ENCODE peak calls at places on chromosome 4, in five cellular contexts. B is HepG2, F is erythroblast, C is HCT116, X is Peyer's patch. V is an unnamed sample.

GRCh38 chr4:20618010-20618409 is 82.2 kb upstream of the PACRGL start:
- DNase-seq in B (no peak), F (no peak), C (no peak), X (peak), V (no peak)

GRCh38 chr4:163895369-163896005 is 401.0 kb downstream of the TMA16 start:
- DNase-seq in B (no peak), F (no peak), C (no peak), X (no peak), V (no peak)

GRCh38 chr4:15089979-15090378 is 87.7 kb downstream of the CPEB2 start:
- DNase-seq in B (no peak), F (no peak), C (no peak), X (no peak), V (no peak)

GRCh38 chr4:137946423-137946822 is 295.7 kb downstream of the SLC7A11 start:
- DNase-seq in B (no peak), F (no peak), C (no peak), X (no peak), V (no peak)

GRCh38 chr4:180823116-180823515 is 1420.1 kb upstream of the TENM3 start:
- DNase-seq in B (no peak), F (no peak), C (no peak), X (no peak), V (no peak)

GRCh38 chr4:90528551-90528950 is 401.4 kb downstream of the CCSER1 start:
- DNase-seq in B (no peak), F (no peak), C (no peak), X (no peak), V (no peak)

GRCh38 chr4:15344041-15344440 is 83.8 kb upstream of the C1QTNF7 start:
- DNase-seq in B (no peak), F (no peak), C (no peak), X (no peak), V (no peak)

GRCh38 chr4:168837922-168838321 is 172.1 kb downstream of the CBR4 start:
- DNase-seq in B (no peak), F (no peak), C (no peak), X (no peak), V (no peak)

GRCh38 chr4:182085051-182085480 is 158.1 kb upstream of the TENM3 start:
- DNase-seq in B (no peak), F (no peak), C (no peak), X (no peak), V (no peak)

GRCh38 chr4:73815145-73815544 is 21.3 kb upstream of the CXCL6 start:
- DNase-seq in B (no peak), F (no peak), C (no peak), X (no peak), V (no peak)

GRCh38 chr4:112933790-112934189 is 115.7 kb upstream of the ANK2 start:
- DNase-seq in B (no peak), F (no peak), C (no peak), X (no peak), V (no peak)

GRCh38 chr4:42605264-42605663 is 51.6 kb downstream of the ATP8A1 start:
- DNase-seq in B (no peak), F (no peak), C (no peak), X (no peak), V (no peak)

GRCh38 chr4:126794363-126794762 is 838.4 kb upstream of the INTU start:
- DNase-seq in B (no peak), F (no peak), C (no peak), X (no peak), V (no peak)

GRCh38 chr4:7132249-7132648 is 60.1 kb upstream of the SORCS2 start:
- DNase-seq in B (no peak), F (no peak), C (no peak), X (no peak), V (no peak)

GRCh38 chr4:164177753-164178152 is 576.2 kb upstream of the SMIM31 start:
- DNase-seq in B (no peak), F (no peak), C (no peak), X (no peak), V (no peak)

GRCh38 chr4:112817933-112818921 is 181.3 kb downstream of the LARP7 start:
- DNase-seq in B (peak), F (no peak), C (peak), X (peak), V (peak)

GRCh38 chr4:110610940-110611785 is 11.7 kb downstream of the PITX2 start:
- DNase-seq in B (no peak), F (no peak), C (no peak), X (peak), V (no peak)

GRCh38 chr4:6360385-6360784 is 90.7 kb downstream of the WFS1 start:
- DNase-seq in B (no peak), F (no peak), C (no peak), X (no peak), V (no peak)

GRCh38 chr4:135510582-135510981 is 1309.0 kb upstream of the PABPC4L start:
- DNase-seq in B (no peak), F (no peak), C (no peak), X (no peak), V (no peak)

GRCh38 chr4:184168406-184169019 is 49.2 kb downstream of the ENPP6 start:
- DNase-seq in B (peak), F (peak), C (peak), X (peak), V (peak)

GRCh38 chr4:169070071-169070894 is 60.2 kb upstream of the CBR4 start:
- DNase-seq in B (peak), F (no peak), C (peak), X (peak), V (no peak)

GRCh38 chr4:186168750-186169149 is 22.6 kb upstream of the CYP4V2 start:
- DNase-seq in B (no peak), F (no peak), C (no peak), X (no peak), V (no peak)

GRCh38 chr4:168632246-168632832 is 135.5 kb downstream of the PALLD start:
- DNase-seq in B (no peak), F (no peak), C (no peak), X (no peak), V (no peak)

GRCh38 chr4:165326831-165327210 is 648 bp upstream of the MSMO1 start:
- DNase-seq in B (peak), F (peak), C (no peak), X (peak), V (no peak)

GRCh38 chr4:5810151-5810550 is 82.7 kb downstream of the CRMP1 start:
- DNase-seq in B (no peak), F (no peak), C (no peak), X (peak), V (no peak)

GRCh38 chr4:111064342-111064993 is 441.6 kb upstream of the PITX2 start:
- DNase-seq in B (no peak), F (no peak), C (peak), X (no peak), V (no peak)

GRCh38 chr4:72473434-72473900 is 95.6 kb downstream of the ADAMTS3 start:
- DNase-seq in B (no peak), F (peak), C (no peak), X (no peak), V (no peak)

GRCh38 chr4:173529505-173530325 is at the start of gene HAND2:
- DNase-seq in B (no peak), F (no peak), C (no peak), X (no peak), V (no peak)
- TF ChIP-seq POLR2A in B (no peak), F (no peak), C (no peak), X (no peak), V (no peak)

GRCh38 chr4:151166662-151167061 is 67.2 kb downstream of the RPS3A start:
- DNase-seq in B (no peak), F (no peak), C (no peak), X (no peak), V (no peak)

GRCh38 chr4:151167561-151167960 is 68.1 kb downstream of the RPS3A start:
- DNase-seq in B (no peak), F (no peak), C (no peak), X (no peak), V (no peak)

GRCh38 chr4:151169223-151169622 is 69.8 kb downstream of the RPS3A start:
- DNase-seq in B (no peak), F (no peak), C (no peak), X (peak), V (no peak)

GRCh38 chr4:151173751-151174325 is 74.4 kb downstream of the RPS3A start:
- DNase-seq in B (no peak), F (no peak), C (no peak), X (peak), V (no peak)

GRCh38 chr4:151169900-151170299 is 70.5 kb downstream of the RPS3A start:
- DNase-seq in B (no peak), F (no peak), C (no peak), X (no peak), V (no peak)
- TF ChIP-seq POLR2A in B (no peak), F (no peak), C (no peak), X (no peak), V (no peak)

GRCh38 chr4:38131371-38132139 is 171.4 kb downstream of the PTTG2 start:
- DNase-seq in B (no peak), F (no peak), C (no peak), X (peak), V (no peak)
- TF ChIP-seq POLR2A in B (no peak), F (no peak), C (no peak), X (no peak), V (no peak)

GRCh38 chr4:151324124-151324448 is 1.3 kb downstream of the SH3D19 start:
- DNase-seq in B (no peak), F (no peak), C (no peak), X (no peak), V (no peak)
- TF ChIP-seq POLR2A in B (no peak), F (no peak), C (no peak), X (no peak), V (no peak)

GRCh38 chr4:147778942-147779341 is 47.1 kb downstream of the ARHGAP10 start:
- DNase-seq in B (no peak), F (no peak), C (no peak), X (no peak), V (no peak)

GRCh38 chr4:147779449-147779848 is 47.6 kb downstream of the ARHGAP10 start:
- DNase-seq in B (no peak), F (no peak), C (no peak), X (no peak), V (no peak)

GRCh38 chr4:147777456-147778091 is 45.7 kb downstream of the ARHGAP10 start:
- DNase-seq in B (no peak), F (no peak), C (peak), X (no peak), V (no peak)

GRCh38 chr4:147782087-147782781 is 50.3 kb downstream of the ARHGAP10 start:
- DNase-seq in B (no peak), F (no peak), C (peak), X (no peak), V (no peak)

GRCh38 chr4:147780137-147780777 is 48.4 kb downstream of the ARHGAP10 start:
- DNase-seq in B (no peak), F (no peak), C (no peak), X (no peak), V (no peak)
- TF ChIP-seq POLR2A in B (no peak), F (no peak), C (no peak), X (no peak), V (no peak)

GRCh38 chr4:28523791-28524190 is 1663.2 kb downstream of the STIM2 start:
- DNase-seq in B (no peak), F (no peak), C (no peak), X (no peak), V (no peak)

DNA sequence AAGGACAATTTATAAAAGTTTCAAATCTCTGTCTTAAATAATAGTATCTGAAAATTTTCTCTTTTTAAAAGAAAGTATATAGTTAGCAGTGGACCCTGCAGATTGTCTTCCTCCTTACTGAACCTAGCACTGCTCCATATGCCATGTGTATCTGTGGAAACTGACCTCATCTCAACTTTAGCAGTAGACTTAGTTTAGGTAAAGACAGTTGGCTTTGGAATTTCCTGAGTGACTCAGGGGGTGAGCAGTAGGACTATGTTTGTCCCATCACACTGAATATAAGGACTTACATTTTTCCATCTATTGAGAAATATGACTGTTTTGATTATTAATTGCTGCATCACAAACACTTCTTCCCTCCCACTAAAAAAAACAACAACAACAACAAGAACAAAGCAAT is 1658.1 kb downstream of the STIM2 start:
- DNase-seq in B (no peak), F (no peak), C (no peak), X (no peak), V (no peak)
- TF ChIP-seq POLR2A in B (no peak), F (no peak), C (no peak), X (no peak), V (no peak)

GRCh38 chr4:145481164-145481941 is at the start of gene SMAD1:
- DNase-seq in B (peak), F (peak), C (peak), X (peak), V (peak)

GRCh38 chr4:145484240-145484846 is 2.7 kb downstream of the SMAD1 start:
- DNase-seq in B (no peak), F (no peak), C (no peak), X (no peak), V (no peak)

GRCh38 chr4:145482209-145483021 is 762 bp downstream of the SMAD1 start:
- DNase-seq in B (peak), F (peak), C (peak), X (peak), V (peak)

GRCh38 chr4:145480257-145480656 is 1.4 kb upstream of the SMAD1 start:
- DNase-seq in B (no peak), F (no peak), C (no peak), X (no peak), V (no peak)

DNA sequence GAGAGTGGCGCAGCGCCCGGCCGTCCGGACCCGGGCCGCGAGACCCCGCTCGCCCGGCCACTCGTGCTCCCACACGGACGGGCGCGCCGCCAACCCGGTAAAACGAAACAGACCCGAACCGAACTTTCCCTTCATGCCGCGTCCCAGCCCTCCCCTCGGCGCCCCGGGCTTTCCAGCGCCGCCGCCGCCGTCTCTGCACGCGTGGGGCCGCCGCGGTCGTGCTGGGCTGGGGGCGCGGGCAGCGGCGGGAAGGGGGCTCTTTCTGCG is 222 bp downstream of the SMAD1 start:
- DNase-seq in B (no peak), F (no peak), C (no peak), X (no peak), V (no peak)
- TF ChIP-seq POLR2A in B (no peak), F (no peak), C (no peak), X (no peak), V (no peak)